ENCODE peak calls at places on chromosomes 7 and 10, in four cellular contexts. Z is mammary epithelial cell, B is body of pancreas, O is HL-60. I is an unnamed sample.

GRCh38 chr7:129771201-129771927 is 159.8 kb downstream of the NRF1 start:
- DNase-seq in Z (no peak), B (no peak), O (no peak), I (no peak)

GRCh38 chr10:122258136-122259074 is 12.7 kb upstream of the BTBD16 start:
- DNase-seq in Z (no peak), B (no peak), O (no peak), I (no peak)

GRCh38 chr7:76403780-76404494 is 5.6 kb downstream of the SSC4D start:
- DNase-seq in Z (no peak), B (no peak), O (peak), I (no peak)

GRCh38 chr7:103123529-103123928 is 25.4 kb downstream of the NAPEPLD start:
- DNase-seq in Z (no peak), B (no peak), O (no peak), I (no peak)

GRCh38 chr7:75916685-75917634 is 2.0 kb downstream of the POR start:
- DNase-seq in Z (no peak), B (no peak), O (no peak), I (no peak)

GRCh38 chr10:44716470-44716869 is 194.7 kb upstream of the TMEM72 start:
- DNase-seq in Z (peak), B (no peak), O (no peak), I (peak)

GRCh38 chr10:76411719-76412435 is 980.5 kb downstream of the LRMDA start:
- DNase-seq in Z (no peak), B (peak), O (no peak), I (no peak)

GRCh38 chr10:17175551-17175950 is 25.9 kb downstream of the TRDMT1 start:
- DNase-seq in Z (no peak), B (no peak), O (no peak), I (no peak)

GRCh38 chr10:71684356-71685173 is 35.0 kb downstream of the C10orf105 start:
- DNase-seq in Z (no peak), B (no peak), O (peak), I (no peak)

GRCh38 chr10:132387723-132388210 is 9.2 kb upstream of the PWWP2B start:
- DNase-seq in Z (no peak), B (peak), O (no peak), I (no peak)

GRCh38 chr7:23680417-23681405 is 712 bp downstream of the FAM221A start:
- DNase-seq in Z (peak), B (peak), O (no peak), I (no peak)

GRCh38 chr7:151018421-151019129 is 5.7 kb downstream of the ATG9B start:
- DNase-seq in Z (no peak), B (no peak), O (no peak), I (no peak)

GRCh38 chr7:111605246-111605645 is 43.0 kb upstream of the IMMP2L start:
- DNase-seq in Z (no peak), B (no peak), O (no peak), I (no peak)

DNA sequence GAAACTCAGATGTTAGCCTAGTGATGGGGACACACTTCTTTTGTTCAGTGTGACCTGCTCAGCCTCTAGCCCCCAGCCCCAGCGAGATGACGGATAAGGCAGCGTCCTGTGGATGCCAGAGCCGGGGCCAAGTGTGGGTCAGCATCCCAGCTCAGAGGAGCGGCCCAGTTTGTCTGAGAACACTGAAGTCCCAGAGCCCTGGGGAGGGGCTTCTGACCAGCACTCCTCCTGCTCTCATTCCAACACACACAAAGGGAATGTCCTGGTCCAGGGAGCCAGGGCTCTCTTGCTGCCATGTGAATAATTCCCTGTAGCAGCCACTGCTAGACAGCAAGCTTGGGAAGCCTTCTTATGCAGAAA is 4.5 kb upstream of the ATP6V0E2 start:
- DNase-seq in Z (no peak), B (no peak), O (no peak), I (no peak)
- H3K27ac ChIP-seq in Z (no peak), B (no peak), O (no peak), I (no peak)

GRCh38 chr10:26031300-26031699 is 97.3 kb downstream of the MYO3A start:
- DNase-seq in Z (no peak), B (no peak), O (no peak), I (no peak)

GRCh38 chr10:26024303-26024702 is 90.3 kb downstream of the MYO3A start:
- DNase-seq in Z (no peak), B (no peak), O (no peak), I (no peak)

GRCh38 chr10:26025500-26025899 is 91.5 kb downstream of the MYO3A start:
- DNase-seq in Z (no peak), B (no peak), O (no peak), I (no peak)

DNA sequence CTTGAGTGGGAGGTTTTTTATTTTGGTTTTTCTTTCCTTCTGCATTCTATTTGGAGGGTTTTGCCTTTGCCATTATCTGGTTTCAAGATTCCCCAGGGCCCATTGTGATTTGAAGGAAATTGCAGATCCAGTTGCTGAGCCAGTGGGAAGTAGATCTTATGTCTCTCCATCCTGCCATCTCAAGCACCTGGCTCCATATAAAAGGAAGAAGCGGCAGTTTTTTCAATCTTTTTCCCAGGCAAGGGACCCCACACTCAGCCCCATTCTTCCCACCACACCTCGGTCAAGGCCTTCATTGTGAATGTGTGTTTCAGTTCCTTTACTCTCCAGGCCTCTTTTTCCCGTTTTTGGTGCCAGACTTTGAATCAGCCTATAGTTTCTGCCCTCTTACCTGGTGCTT is 95.8 kb downstream of the MYO3A start:
- DNase-seq in Z (no peak), B (no peak), O (no peak), I (no peak)
- H3K27ac ChIP-seq in Z (no peak), B (no peak), O (no peak), I (no peak)

GRCh38 chr10:92799591-92799990 is 48.7 kb upstream of the EXOC6 start:
- DNase-seq in Z (peak), B (no peak), O (peak), I (no peak)

GRCh38 chr10:92801978-92802872 is 46.1 kb upstream of the EXOC6 start:
- DNase-seq in Z (no peak), B (no peak), O (no peak), I (no peak)

GRCh38 chr10:92800122-92800521 is 48.2 kb upstream of the EXOC6 start:
- DNase-seq in Z (no peak), B (no peak), O (peak), I (no peak)
- H3K27ac ChIP-seq in Z (no peak), B (no peak), O (no peak), I (no peak)

DNA sequence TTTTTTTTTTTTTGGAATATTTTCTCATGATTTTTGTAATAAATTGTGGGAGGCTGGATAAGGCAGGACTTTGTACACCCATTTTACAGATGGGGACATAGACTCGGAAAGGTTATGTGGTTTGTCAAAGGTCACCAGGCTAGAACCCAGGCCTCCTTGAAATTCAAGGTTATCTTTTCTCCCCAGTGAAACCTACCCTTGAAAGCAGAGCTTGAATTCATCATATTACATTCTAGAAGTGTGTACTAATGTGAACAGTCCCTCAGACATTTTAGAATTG is 3.9 kb downstream of the ARID5B start:
- DNase-seq in Z (no peak), B (no peak), O (no peak), I (no peak)
- H3K27ac ChIP-seq in Z (peak), B (no peak), O (no peak), I (peak)

GRCh38 chr10:113360870-113361269 is 192.0 kb upstream of the HABP2 start:
- DNase-seq in Z (no peak), B (no peak), O (no peak), I (no peak)

GRCh38 chr10:113359664-113360063 is 193.2 kb upstream of the HABP2 start:
- DNase-seq in Z (no peak), B (no peak), O (no peak), I (no peak)

GRCh38 chr10:113356794-113357687 is 195.8 kb upstream of the HABP2 start:
- DNase-seq in Z (no peak), B (no peak), O (no peak), I (no peak)

GRCh38 chr10:113357688-113358306 is 195.1 kb upstream of the HABP2 start:
- DNase-seq in Z (no peak), B (no peak), O (no peak), I (no peak)

DNA sequence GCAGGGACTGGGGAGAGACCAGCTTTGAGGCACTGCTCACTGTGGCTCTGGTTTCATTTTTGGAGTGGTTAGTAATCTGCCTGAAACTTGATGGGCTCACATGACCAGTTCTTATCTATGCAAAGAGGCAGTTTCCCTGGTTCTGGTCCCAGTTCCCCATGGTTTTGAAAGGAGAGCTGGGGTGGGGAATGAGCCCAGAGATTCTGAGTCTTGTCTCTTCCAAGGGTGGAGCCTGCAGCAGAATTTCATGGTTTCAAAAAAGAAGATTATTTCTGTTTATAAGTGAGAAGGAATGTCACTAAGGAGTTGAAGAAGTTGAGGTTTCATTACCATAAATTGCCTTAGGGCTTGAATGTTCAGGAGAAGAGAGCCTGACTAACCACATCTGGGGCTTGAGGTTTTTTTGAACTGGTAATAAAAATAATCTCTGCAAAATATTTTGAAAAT is 190.2 kb upstream of the HABP2 start:
- DNase-seq in Z (peak), B (no peak), O (no peak), I (no peak)
- H3K27ac ChIP-seq in Z (no peak), B (no peak), O (no peak), I (no peak)

DNA sequence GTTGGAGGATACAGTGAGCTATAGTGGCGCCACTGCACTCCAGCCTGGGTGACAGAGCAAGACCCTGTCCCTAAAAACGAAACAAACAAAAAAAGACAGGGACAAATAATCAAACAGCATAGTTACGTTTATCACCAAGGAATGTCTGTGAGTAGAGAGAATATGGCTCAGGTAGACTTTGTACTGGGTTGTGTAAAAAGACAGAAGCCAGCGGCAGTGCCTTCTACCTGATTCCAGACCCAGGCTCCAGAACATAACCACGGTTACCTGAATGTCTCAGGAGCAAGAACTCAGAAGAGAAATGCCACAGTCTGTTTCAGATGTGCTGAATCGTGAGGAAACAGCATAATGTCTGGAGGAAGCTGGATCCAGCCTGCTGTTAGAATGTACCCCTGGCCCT is 60.9 kb upstream of the KAT6B start:
- DNase-seq in Z (no peak), B (no peak), O (no peak), I (no peak)
- H3K27ac ChIP-seq in Z (no peak), B (no peak), O (no peak), I (no peak)

GRCh38 chr7:79291498-79291865 is 162.0 kb downstream of the MAGI2 start:
- DNase-seq in Z (peak), B (no peak), O (no peak), I (no peak)

GRCh38 chr7:79290398-79290797 is 163.1 kb downstream of the MAGI2 start:
- DNase-seq in Z (no peak), B (no peak), O (no peak), I (no peak)

GRCh38 chr7:79286181-79286580 is 167.3 kb downstream of the MAGI2 start:
- DNase-seq in Z (no peak), B (no peak), O (no peak), I (no peak)

GRCh38 chr7:79290841-79291497 is 162.5 kb downstream of the MAGI2 start:
- DNase-seq in Z (peak), B (no peak), O (no peak), I (peak)

DNA sequence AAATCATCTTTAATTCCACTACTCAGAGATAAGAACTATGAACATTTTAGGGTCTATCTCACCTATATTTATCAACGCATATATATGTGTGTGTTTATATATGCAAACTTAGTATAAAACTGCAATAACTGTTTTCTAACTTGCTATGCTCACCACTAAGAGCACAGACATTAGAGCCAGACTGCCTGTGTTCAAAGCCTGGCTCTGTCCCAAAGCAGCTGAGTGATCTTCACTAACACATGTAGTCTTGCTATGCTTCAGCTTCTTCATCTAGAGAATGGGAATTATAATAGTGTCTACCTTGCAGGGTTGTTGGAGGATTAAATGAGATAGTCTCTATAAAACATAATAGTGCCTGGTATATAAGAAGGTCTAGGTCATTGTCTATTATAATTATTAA is 165.5 kb downstream of the MAGI2 start:
- DNase-seq in Z (no peak), B (no peak), O (no peak), I (no peak)
- H3K27ac ChIP-seq in Z (no peak), B (no peak), O (no peak), I (no peak)